ENCODE peak calls at places on chromosomes 3 and 15, in four cellular contexts. Z is right atrium auricular region, B is ovary, S is uterus. G is an unnamed sample.

GRCh38 chr15:32878849-32879795 is 161.3 kb downstream of the GREM1 start:
- DNase-seq in Z (no peak), B (no peak), S (no peak), G (no peak)

GRCh38 chr3:152835311-152836102 is 576 bp downstream of the P2RY1 start:
- DNase-seq in Z (peak; percentile 69), B (peak; percentile 73), S (peak; percentile 56), G (peak; percentile 32)

GRCh38 chr3:119333773-119334492 is 39.8 kb downstream of the ARHGAP31 start:
- DNase-seq in Z (no peak), B (no peak), S (no peak), G (no peak)

GRCh38 chr15:33581032-33581431 is 270.3 kb downstream of the RYR3 start:
- DNase-seq in Z (no peak), B (peak; percentile 54), S (no peak), G (no peak)

GRCh38 chr3:126490619-126491018 is 14.9 kb upstream of the ZXDC start:
- DNase-seq in Z (no peak), B (no peak), S (no peak), G (no peak)

GRCh38 chr3:196073188-196073838 is 8.6 kb downstream of the TFRC start:
- DNase-seq in Z (no peak), B (peak; percentile 67), S (peak; percentile 65), G (no peak)

GRCh38 chr15:29471757-29472156 is 202.1 kb upstream of the NSMCE3 start:
- DNase-seq in Z (no peak), B (no peak), S (no peak), G (no peak)

GRCh38 chr3:101732240-101732641 is 7.8 kb downstream of the CEP97 start:
- DNase-seq in Z (no peak), B (no peak), S (no peak), G (no peak)

GRCh38 chr15:66498501-66499386 is 1.2 kb upstream of the SNAPC5 start:
- DNase-seq in Z (peak; percentile 28), B (no peak), S (no peak), G (no peak)

GRCh38 chr3:172065534-172065933 is 26.2 kb downstream of the FNDC3B start:
- DNase-seq in Z (no peak), B (no peak), S (no peak), G (no peak)

GRCh38 chr15:51129513-51130197 is 34.9 kb upstream of the TNFAIP8L3 start:
- DNase-seq in Z (no peak), B (no peak), S (no peak), G (no peak)

GRCh38 chr15:49627407-49627877 is 6.6 kb downstream of the DTWD1 start:
- DNase-seq in Z (no peak), B (no peak), S (no peak), G (no peak)

DNA sequence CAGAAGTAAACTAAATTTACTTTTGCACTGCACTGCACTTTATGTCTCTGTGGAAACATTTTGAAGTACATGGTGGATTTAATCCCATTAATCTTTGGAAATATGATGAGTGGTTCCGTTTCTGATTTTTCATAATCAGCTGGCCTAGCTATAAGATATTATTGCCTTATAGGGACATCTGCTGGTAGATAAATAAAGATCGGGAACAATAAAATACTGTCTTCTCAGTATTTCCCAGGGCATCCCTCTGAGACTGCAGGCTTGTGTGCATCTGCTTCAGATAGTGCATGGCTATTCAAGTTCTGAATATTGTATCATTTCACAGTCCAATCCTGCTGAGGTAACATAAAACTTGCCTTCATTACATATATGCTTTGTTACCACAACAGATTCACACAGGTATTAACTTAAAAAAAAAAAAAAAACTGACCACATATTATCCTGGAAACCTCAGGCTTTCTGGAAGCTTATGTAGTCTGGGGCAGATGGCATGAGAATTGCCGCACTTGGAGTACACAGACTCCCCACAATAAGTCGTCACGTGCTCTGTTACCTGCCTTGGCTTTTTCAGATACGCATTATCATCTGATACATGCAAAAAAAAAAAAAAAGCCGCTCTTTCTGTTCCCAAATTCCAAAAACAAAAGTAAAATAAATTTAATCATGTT is 330.8 kb upstream of the AGTR1 start:
- DNase-seq in Z (no peak), B (no peak), S (no peak), G (no peak)
- TF ChIP-seq CTCF in Z (no peak), B (no peak), S (no peak), G (no peak)

DNA sequence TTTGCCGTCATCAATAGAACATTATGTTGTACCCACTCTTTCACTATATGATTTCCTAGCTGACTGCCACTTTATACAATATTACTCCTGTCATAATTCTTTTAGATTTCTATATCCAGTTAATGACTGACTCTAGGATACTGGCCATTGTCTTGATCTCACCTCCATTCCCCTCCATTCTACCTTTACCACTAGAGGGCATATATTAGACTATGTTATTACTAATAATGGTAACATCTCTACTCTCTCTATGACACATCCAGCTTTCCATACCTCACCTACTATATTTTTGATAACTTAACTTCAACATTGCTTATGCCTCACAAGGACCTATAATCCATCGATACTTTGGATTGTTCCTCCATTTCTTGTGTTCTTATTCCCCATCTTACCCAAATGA is 31.4 kb upstream of the POU1F1 start:
- DNase-seq in Z (no peak), B (no peak), S (no peak), G (no peak)
- H3K4me3 ChIP-seq in Z (no peak overlapping the region), B (no peak overlapping the region), S (no peak overlapping the region), G (no peak overlapping the region)

GRCh38 chr15:98711810-98712209 is 63.5 kb downstream of the IGF1R start:
- DNase-seq in Z (no peak), B (no peak), S (no peak), G (no peak)
- H3K4me1 ChIP-seq in Z (no peaks in the 10 kb centered on the region), B (peaks cover 34% of the 10 kb centered on the region), S (peaks cover 10% of the 10 kb centered on the region), G (no peaks in the 10 kb centered on the region)

DNA sequence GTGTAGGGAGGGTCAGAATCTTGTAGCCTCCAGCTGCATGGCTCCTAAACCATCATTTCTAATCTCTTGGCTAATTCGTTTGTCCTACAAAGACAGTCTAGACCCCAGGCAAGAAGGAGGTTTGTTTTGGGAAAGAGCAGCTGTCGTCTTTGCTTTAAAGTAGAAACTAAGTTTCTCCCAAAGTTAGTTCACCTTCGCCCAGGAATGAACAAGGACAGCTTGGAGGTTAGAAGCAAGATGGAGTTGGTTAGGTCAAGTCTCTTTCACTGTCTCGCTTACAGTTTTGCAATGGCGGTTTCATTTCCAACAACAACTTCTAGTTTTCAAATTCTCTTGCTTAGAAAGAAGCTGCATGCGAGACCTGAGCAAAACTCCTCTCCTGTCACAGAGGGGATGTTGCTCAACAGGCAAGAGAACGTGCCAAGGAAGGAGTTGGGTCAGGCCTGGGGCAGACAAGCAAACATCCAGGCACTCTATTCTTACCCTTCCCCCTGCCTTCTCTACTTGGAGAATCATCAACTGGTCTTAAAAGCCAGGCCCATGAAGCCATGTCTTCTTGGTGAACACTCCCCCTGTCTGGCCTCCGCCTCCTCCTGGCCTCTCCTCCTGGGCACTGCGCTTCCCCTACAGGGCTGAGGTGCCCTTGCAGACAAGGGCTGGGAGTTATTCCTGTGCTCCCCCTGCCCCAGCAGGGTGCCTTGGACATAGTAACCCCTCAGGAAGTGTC is 57.6 kb downstream of the TMEM44 start:
- DNase-seq in Z (peak; percentile 86), B (no peak), S (no peak), G (no peak)
- TF ChIP-seq CTCF in Z (no peak), B (no peak), S (no peak), G (no peak)

GRCh38 chr15:38084289-38084688 is 149.8 kb downstream of the TMCO5A start:
- DNase-seq in Z (no peak), B (no peak), S (no peak), G (no peak)
- H3K4me3 ChIP-seq in Z (no peak overlapping the region), B (no peak overlapping the region), S (no peak overlapping the region), G (no peak overlapping the region)

DNA sequence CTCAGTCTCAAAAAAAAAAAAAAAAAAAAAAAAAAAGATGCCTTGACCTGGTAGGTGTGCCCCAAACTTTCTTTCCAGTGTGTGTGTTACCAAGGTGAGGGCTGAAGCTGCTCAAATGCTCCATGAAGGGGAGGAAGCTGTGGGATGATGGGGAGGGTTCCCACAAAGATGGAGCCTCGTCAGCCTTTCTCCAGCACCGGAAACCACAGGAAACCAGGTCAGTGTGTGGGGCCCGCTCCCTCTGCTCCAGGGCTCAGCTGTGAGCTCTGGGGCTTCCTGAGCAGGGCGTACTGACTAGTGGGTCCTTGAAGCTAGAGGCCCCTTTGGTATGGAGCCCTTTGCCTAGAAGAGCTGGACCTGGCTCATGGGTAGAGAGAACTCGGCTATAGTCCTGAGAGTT is 681 bp upstream of the IL17RE start:
- DNase-seq in Z (no peak), B (no peak), S (no peak), G (no peak)
- H3K4me1 ChIP-seq in Z (no peaks in the 10 kb centered on the region), B (no peaks in the 10 kb centered on the region), S (no peaks in the 10 kb centered on the region), G (peaks cover 12% of the 10 kb centered on the region)

GRCh38 chr3:186264608-186265400 is 97.2 kb downstream of the DGKG start:
- DNase-seq in Z (no peak), B (no peak), S (no peak), G (no peak)

GRCh38 chr3:186258968-186259367 is 103.1 kb downstream of the DGKG start:
- DNase-seq in Z (no peak), B (no peak), S (no peak), G (no peak)

GRCh38 chr3:186259612-186260383 is 102.2 kb downstream of the DGKG start:
- DNase-seq in Z (peak; percentile 63), B (peak; percentile 56), S (peak; percentile 30), G (peak; percentile 43)

GRCh38 chr3:186260726-186261125 is 101.3 kb downstream of the DGKG start:
- DNase-seq in Z (no peak), B (no peak), S (no peak), G (no peak)

GRCh38 chr3:186261638-186262037 is 100.4 kb downstream of the DGKG start:
- DNase-seq in Z (no peak), B (no peak), S (no peak), G (no peak)
- TF ChIP-seq CTCF in Z (peak; percentile 23), B (no peak), S (no peak), G (no peak)

GRCh38 chr3:188947983-188948657 is 223.7 kb upstream of the TPRG1 start:
- DNase-seq in Z (peak; percentile 99), B (peak; percentile 94), S (peak; percentile 99), G (peak; percentile 100)
- H3K4me3 ChIP-seq in Z (peak overlapping the region; percentile 47), B (peak overlapping the region; percentile 45), S (peak overlapping the region; percentile 39), G (peak overlapping the region; percentile 47)

GRCh38 chr3:127699946-127700300 is 27.2 kb downstream of the ABTB1 start:
- DNase-seq in Z (no peak), B (no peak), S (no peak), G (no peak)
- H3K4me1 ChIP-seq in Z (no peaks in the 10 kb centered on the region), B (peaks cover 13% of the 10 kb centered on the region), S (no peaks in the 10 kb centered on the region), G (peaks cover 4% of the 10 kb centered on the region)

G was measured in tibial nerve.